ENCODE peak calls at places on chromosomes 5 and 9, in five cellular contexts. Z is A549, M is GM12878, P is HepG2, X is K562. U is an unnamed sample.

GRCh38 chr9:111683351-111683750 is 21.9 kb downstream of the GNG10 start:
- DNase-seq in Z (no peak), M (no peak), P (no peak), X (no peak), U (no peak)

GRCh38 chr9:75186767-75187380 is 98.6 kb downstream of the OSTF1 start:
- DNase-seq in Z (peak), M (no peak), P (no peak), X (no peak), U (peak)

GRCh38 chr5:68371607-68372006 is 156.1 kb downstream of the PIK3R1 start:
- DNase-seq in Z (no peak), M (no peak), P (no peak), X (peak), U (no peak)

GRCh38 chr5:146805099-146805498 is 73.5 kb downstream of the PPP2R2B start:
- DNase-seq in Z (no peak), M (no peak), P (no peak), X (no peak), U (no peak)

GRCh38 chr9:25654417-25654816 is 23.8 kb downstream of the TUSC1 start:
- DNase-seq in Z (no peak), M (no peak), P (no peak), X (no peak), U (no peak)

GRCh38 chr9:12776775-12777055 is 1.9 kb downstream of the LURAP1L start:
- DNase-seq in Z (no peak), M (no peak), P (no peak), X (no peak), U (no peak)

GRCh38 chr9:123640792-123641222 is 284.8 kb downstream of the CRB2 start:
- DNase-seq in Z (no peak), M (peak), P (no peak), X (no peak), U (no peak)

GRCh38 chr5:174317261-174317894 is 271.9 kb downstream of the NSG2 start:
- DNase-seq in Z (peak), M (no peak), P (peak), X (peak), U (peak)

GRCh38 chr5:72618699-72619098 is 111.5 kb upstream of the ZNF366 start:
- DNase-seq in Z (no peak), M (no peak), P (no peak), X (no peak), U (no peak)

DNA sequence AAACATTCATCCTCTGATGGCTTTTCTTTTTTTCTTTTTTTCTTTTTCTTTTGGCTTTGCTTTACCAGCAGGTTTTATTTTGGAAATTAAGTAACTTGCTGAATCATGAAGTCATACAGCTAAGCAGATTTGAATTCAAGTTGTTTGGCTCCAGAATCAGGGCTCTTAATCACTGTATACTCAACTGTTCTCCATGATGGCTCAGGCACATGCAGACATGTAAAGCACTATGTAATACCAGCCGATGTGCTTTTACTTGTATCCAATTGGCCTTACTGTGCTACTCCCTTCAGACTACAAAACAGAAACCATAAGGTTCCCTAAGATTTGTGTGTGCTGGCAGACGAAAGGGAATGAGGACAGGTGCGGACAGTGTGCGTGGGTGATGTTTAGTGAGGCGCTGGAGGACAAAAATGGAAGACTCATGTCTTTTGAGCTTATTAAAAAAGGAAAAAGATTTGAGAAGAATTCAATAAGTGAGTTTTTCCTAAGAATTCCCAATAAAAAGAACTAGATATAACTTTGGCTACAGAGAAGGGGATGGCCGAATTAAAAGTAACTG is 44.7 kb upstream of the OTP start:
- DNase-seq in Z (no peak), M (no peak), P (no peak), X (no peak), U (no peak)
- TF ChIP-seq CTCF in Z (no peak), M (no peak), P (no peak), X (no peak), U (no peak)

DNA sequence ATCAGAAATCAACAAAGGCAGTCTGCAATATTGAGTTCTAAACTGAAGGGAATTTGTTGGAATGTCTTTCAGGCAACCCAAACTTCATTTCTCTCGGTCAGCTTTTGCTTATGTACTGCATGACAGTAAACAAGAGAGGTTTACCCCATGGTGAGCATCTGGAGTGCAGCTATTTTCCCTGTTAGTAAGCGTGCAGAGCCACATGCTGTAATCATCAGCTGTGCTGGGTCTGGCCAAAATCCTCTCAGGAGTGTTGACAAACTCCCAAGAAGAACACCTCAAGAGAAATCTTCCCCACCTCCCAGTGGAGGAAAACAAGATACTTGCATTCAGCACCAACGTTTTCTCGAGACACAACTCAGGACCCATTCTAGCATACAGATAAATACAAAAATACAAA is 83.6 kb upstream of the ADAMTSL1 start:
- DNase-seq in Z (no peak), M (no peak), P (no peak), X (no peak), U (no peak)
- TF ChIP-seq SMC3 in Z (no peak), M (no peak), P (no peak), X (no peak), U (no peak)

GRCh38 chr5:151202381-151203139 is 21.3 kb downstream of the CCDC69 start:
- DNase-seq in Z (peak), M (no peak), P (no peak), X (no peak), U (no peak)
- TF ChIP-seq MAX in Z (no peak), M (no peak), P (no peak), X (no peak), U (no peak)

DNA sequence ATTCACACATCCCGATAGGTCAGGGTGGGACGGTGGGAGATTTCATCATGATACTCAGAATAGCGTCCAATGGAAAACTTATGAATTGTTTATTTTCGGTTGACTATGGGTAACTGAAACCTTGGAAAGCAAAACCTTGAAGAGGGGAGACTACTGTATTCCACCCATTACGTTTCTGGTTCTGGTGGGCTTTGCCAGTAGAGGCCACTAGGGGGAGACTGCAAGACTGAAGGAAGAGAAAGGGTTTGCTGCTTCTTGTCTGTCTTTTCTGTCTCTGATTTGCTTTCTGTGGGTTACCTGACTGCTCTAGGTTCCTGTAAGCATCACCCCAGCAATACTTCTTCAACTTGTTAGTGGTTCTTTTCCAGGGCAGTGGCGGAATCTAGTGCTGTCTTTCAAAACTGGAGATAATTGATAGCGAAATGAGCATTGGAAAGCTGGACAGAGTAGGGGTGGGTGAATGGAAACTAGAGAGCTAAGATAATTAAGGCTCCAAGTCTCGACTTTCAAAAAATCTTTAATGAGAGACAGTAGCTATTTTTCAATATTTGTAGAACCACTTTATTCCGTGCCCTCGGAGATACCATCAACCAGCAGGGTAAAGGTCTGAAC is 27.0 kb downstream of the GRIN3A start:
- DNase-seq in Z (peak), M (no peak), P (peak), X (peak), U (peak)
- TF ChIP-seq CTCF in Z (peak), M (peak), P (peak), X (peak), U (peak)

GRCh38 chr5:131986161-131986912 is 25.1 kb downstream of the ACSL6 start:
- DNase-seq in Z (no peak), M (no peak), P (no peak), X (no peak), U (no peak)

GRCh38 chr5:131987251-131987650 is 24.2 kb downstream of the ACSL6 start:
- DNase-seq in Z (no peak), M (no peak), P (no peak), X (no peak), U (no peak)

GRCh38 chr5:131988601-131989000 is 22.9 kb downstream of the ACSL6 start:
- DNase-seq in Z (no peak), M (no peak), P (no peak), X (no peak), U (no peak)

GRCh38 chr5:131983244-131983771 is 28.1 kb downstream of the ACSL6 start:
- DNase-seq in Z (no peak), M (no peak), P (no peak), X (no peak), U (peak)

DNA sequence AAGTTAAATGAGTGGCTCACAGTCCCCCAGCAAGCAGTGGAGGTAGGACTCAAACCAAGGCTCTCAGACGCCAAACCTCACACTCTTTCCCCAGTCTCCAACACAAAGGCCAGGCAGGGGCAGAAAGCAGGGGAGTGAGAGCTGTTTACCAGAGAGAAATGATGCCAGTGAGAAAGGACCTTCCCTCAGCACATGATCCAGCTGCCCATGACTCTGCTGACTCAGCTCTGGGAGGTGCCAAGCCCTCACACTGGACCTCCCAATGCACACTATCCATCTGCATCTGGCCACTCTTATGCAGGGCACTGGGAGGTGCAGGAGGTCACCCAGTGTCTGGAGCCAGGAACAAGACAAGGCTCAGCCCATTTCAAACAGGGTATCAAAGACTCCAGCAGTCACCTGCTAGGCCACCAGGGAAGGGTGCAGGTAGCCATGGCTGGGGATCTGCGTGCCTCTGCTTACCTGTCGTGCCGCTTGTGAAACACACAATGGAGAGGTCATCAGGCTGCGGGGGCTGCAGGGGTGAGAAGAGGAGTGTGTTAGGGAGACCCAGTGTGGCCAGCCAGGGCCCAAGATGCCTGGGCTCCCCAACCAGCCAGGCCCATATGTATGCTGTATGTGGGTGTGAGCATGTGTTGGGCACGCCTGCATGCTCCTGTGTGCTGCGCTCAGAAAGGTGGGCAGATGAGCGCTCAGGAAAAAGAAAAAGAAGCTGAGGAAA is 26.4 kb downstream of the ACSL6 start:
- DNase-seq in Z (no peak), M (no peak), P (no peak), X (no peak), U (no peak)
- TF ChIP-seq SMC3 in Z (no peak), M (no peak), P (no peak), X (no peak), U (no peak)

DNA sequence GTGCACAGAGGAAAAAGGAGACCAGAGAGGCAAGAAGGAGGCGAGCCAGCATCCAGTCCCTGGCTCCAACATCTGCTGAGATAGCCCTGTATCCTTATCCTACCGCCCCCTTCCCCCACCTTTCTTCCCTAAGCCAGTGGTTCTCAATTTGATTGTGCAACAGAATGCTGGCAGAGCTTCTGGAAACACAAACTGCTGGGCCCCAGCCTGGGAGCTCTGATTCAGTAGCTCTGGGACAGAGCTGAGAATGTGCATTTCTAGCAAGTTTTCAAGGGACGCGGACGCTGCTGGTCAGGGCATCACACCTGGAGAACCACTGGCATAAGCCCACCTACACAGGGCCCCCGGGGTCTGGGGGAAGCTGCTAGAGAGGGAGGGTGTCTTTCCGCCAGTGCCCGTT is 21.1 kb downstream of the AK8 start:
- DNase-seq in Z (no peak), M (no peak), P (no peak), X (no peak), U (no peak)
- TF ChIP-seq MAX in Z (no peak), M (no peak), P (no peak), X (no peak), U (no peak)

GRCh38 chr5:32174011-32174866 is at the start of gene GOLPH3:
- DNase-seq in Z (peak), M (no peak), P (peak), X (peak), U (peak)
- TF ChIP-seq CTCF in Z (no peak), M (no peak), P (no peak), X (no peak), U (no peak)

DNA sequence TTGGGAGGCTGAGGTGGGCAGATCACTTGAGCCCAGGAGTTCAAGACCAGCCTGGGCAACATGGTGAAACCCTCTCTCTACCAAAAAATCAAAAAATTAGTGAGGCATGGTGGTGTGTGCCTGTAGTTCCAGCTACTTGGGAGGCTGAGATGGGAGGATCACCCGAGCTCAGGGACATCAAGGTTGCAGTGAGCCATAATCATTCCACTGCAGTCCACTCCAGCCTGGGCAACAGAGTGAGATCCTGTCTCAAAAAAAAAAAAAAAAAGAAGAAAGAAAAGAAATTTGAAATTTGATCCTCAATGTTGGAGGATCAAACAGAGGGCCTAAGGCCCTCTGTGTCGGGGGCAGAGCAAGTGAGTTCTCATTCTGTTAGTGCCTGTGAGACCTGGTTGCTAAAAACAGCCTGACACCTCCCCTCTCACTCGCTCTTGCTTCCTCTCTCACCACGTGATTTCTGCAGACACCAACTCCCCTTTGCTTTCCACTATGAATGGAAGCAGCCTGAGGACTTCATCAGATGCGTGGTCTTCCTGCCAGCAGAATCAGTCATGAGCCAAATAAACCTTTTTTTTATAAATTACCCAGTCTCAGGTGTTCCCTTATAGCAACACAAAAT is 8.5 kb upstream of the GOLPH3 start:
- DNase-seq in Z (no peak), M (peak), P (no peak), X (no peak), U (no peak)
- TF ChIP-seq SMC3 in Z (no peak), M (no peak), P (no peak), X (no peak), U (no peak)

GRCh38 chr5:35373196-35373696 is 143.0 kb upstream of the PRLR start:
- DNase-seq in Z (no peak), M (no peak), P (no peak), X (no peak), U (no peak)

GRCh38 chr5:35371971-35372426 is 141.7 kb upstream of the PRLR start:
- DNase-seq in Z (no peak), M (no peak), P (no peak), X (no peak), U (no peak)

GRCh38 chr5:35372482-35372881 is 142.2 kb upstream of the PRLR start:
- DNase-seq in Z (no peak), M (no peak), P (no peak), X (no peak), U (no peak)

GRCh38 chr5:35377653-35378052 is 147.4 kb upstream of the PRLR start:
- DNase-seq in Z (no peak), M (no peak), P (no peak), X (no peak), U (no peak)

DNA sequence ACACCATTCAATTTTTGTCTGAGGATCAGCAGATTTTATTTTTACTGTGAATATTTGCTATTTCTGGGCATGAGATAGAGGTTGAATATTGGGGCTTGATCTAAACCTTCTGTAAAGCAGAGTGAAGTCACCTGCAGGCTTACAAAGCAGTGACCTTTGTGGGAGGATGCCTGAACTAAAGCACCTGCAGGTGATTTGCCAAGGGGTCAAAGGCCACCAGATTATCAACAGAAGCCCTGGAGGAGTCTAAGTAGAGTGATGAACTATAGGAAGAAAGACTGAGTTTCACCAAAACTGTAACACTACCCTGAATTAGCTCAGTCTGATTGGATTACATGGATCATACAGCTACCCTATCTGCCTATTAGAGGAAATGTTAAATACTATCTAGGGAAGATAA is 144.3 kb upstream of the PRLR start:
- DNase-seq in Z (no peak), M (no peak), P (no peak), X (no peak), U (no peak)
- TF ChIP-seq MAX in Z (no peak), M (no peak), P (no peak), X (no peak), U (no peak)

DNA sequence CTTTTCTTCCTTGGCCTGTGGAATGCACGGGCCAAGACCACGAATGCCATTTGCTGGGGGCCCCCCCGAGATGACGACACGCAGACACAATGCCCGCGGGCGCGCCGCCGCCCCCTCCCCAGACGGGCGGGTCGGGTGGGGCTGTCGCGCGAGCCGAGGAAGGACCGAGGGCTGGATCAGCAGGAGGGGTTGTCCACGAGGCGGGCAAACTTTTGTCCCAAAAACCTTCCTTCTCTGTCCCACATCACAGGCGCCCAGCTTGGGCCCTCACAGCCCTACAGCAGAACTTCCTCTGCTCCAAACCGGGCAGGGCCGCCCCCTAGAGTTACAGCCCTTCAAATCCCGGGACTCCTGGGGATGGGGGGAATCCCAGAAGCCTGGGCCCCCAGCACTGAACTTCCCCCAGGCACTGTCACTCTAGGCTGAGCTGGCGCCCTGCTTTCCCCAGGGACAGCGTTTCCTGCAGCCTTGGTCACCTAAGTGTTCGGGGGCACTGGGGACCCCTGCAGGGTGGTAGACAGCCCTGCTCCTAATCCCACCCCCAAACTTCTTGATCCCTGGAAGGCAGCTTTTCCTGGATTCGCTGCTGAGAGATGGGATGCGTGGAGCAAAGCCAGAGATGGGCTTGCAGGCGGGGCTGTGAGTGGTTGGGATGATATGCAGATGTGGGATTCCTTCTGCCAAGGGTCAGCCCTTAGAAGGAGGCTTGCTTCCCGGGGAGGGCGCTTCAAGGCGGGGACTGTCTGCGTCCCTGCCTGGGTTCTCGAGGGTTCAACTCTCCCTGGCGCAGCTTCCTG is 980 bp downstream of the COL5A1 start:
- DNase-seq in Z (peak), M (no peak), P (no peak), X (no peak), U (peak)
- TF ChIP-seq CTCF in Z (peak), M (no peak), P (no peak), X (no peak), U (peak)

U was measured in SK-N-SH.